ENCODE peak calls at places on chromosomes 4 and X, in eight cellular contexts. Z is OCI-LY7, S is GM23338, R is GM23248, C is PC-3, P is HCT116, H is SK-N-SH, I is neural progenitor cell. Y is an unnamed sample.

GRCh38 chrX:65407157-65407626 is 127.4 kb downstream of the LAS1L start:
- DNase-seq in I (peak; percentile 3), S (peak; percentile 27), R (peak; percentile 22), P (no peak), Z (no peak), C (no peak), H (no peak), Y (peak; percentile 9)

GRCh38 chr4:2263701-2264321 is 1.9 kb upstream of the MXD4 start:
- DNase-seq in S (no peak), C (no peak), I (peak; percentile 82), R (no peak), H (no peak), P (no peak), Z (peak; percentile 49), Y (no peak)

GRCh38 chr4:63921561-63921960 is 487.7 kb downstream of the TECRL start:
- DNase-seq in H (peak; percentile 3), Z (no peak), I (no peak), R (no peak), C (no peak), S (no peak), P (no peak), Y (no peak)

GRCh38 chrX:115561605-115562491 is 874 bp downstream of the PLS3 start:
- DNase-seq in Z (no peak), H (peak; percentile 77), P (no peak), R (peak; percentile 67), I (peak; percentile 82), S (peak; percentile 41), C (peak; percentile 38), Y (peak; percentile 80)

GRCh38 chr4:8516996-8517550 is 63.1 kb upstream of the GPR78 start:
- DNase-seq in Z (no peak), H (no peak), S (no peak), P (no peak), R (peak; percentile 51), I (no peak), C (no peak), Y (no peak)

GRCh38 chrX:110012818-110013484 is 10.0 kb downstream of the TMEM164 start:
- DNase-seq in R (no peak), H (no peak), S (no peak), P (no peak), C (peak; percentile 30), I (no peak), Z (no peak), Y (no peak)

GRCh38 chr4:10728016-10728415 is 43.4 kb upstream of the CLNK start:
- DNase-seq in P (no peak), Z (no peak), C (no peak), I (no peak), R (no peak), H (no peak), S (no peak), Y (no peak)

GRCh38 chr4:125315571-125316390 is 1.0 kb downstream of the FAT4 start:
- DNase-seq in P (no peak), I (peak; percentile 90), H (peak; percentile 69), C (peak; percentile 47), R (peak; percentile 81), S (peak; percentile 75), Z (no peak), Y (peak; percentile 79)

GRCh38 chr4:17781072-17781830 is at the start of gene FAM184B:
- DNase-seq in R (peak; percentile 42), S (peak; percentile 62), C (peak; percentile 17), I (peak; percentile 49), H (peak; percentile 63), P (no peak), Z (no peak), Y (peak; percentile 17)

GRCh38 chrX:14412686-14413085 is 116.7 kb upstream of the GLRA2 start:
- DNase-seq in H (no peak), P (no peak), I (no peak), S (no peak), R (peak; percentile 3), Z (no peak), C (no peak), Y (no peak)

GRCh38 chr4:84573738-84574720 is 8.9 kb upstream of the CDS1 start:
- DNase-seq in Z (no peak), I (no peak), H (no peak), S (no peak), C (peak; percentile 57), R (peak; percentile 54), P (no peak), Y (no peak)

GRCh38 chr4:128068927-128069326 is 7.8 kb downstream of the LARP1B start:
- DNase-seq in I (peak; percentile 21), C (peak; percentile 53), Z (peak; percentile 22), H (peak; percentile 24), P (peak; percentile 48), R (peak; percentile 35), S (peak; percentile 78), Y (no peak)

GRCh38 chr4:14465498-14465897 is 536.8 kb upstream of the CPEB2 start:
- DNase-seq in S (no peak), P (no peak), H (no peak), Z (no peak), C (no peak), R (no peak), I (no peak), Y (no peak)

GRCh38 chr4:26288308-26288982 is 32.4 kb upstream of the RBPJ start:
- DNase-seq in S (no peak), P (no peak), C (peak; percentile 59), Z (no peak), R (peak; percentile 84), I (no peak), H (no peak), Y (no peak)

GRCh38 chr4:126306152-126306869 is 991.6 kb downstream of the FAT4 start:
- DNase-seq in S (no peak), P (no peak), H (no peak), R (peak; percentile 9), I (no peak), C (no peak), Z (no peak), Y (no peak)

GRCh38 chrX:68725966-68726365 is 78.5 kb downstream of the STARD8 start:
- DNase-seq in H (no peak), I (no peak), S (no peak), C (no peak), Z (no peak), P (no peak), R (no peak), Y (no peak)

GRCh38 chr4:120736312-120736711 is 186.2 kb downstream of the PRDM5 start:
- DNase-seq in C (no peak), I (no peak), P (no peak), S (no peak), R (no peak), H (no peak), Z (no peak), Y (no peak)

GRCh38 chr4:124189545-124189944 is 523.0 kb downstream of the ANKRD50 start:
- DNase-seq in I (no peak), S (no peak), C (no peak), H (no peak), P (no peak), R (no peak), Z (no peak), Y (no peak)
- H2AFZ ChIP-seq in I (no peak overlapping the region), S (no peak overlapping the region), C (no peak overlapping the region), H (peak overlapping the region; percentile 24), P (no peak overlapping the region), R (no peak overlapping the region), Z (no peak overlapping the region), Y (no peak overlapping the region)

GRCh38 chrX:70289793-70290770 is at the start of the genes KIF4A and PDZD11:
- DNase-seq in P (peak; percentile 63), H (peak; percentile 92), C (peak; percentile 88), I (peak; percentile 88), Z (peak; percentile 84), R (peak; percentile 90), S (peak; percentile 78), Y (peak; percentile 89)
- TF ChIP-seq EZH2phosphoT487 in P (no peak), H (no peak), C (no peak), I (no peak), Z (no peak), R (no peak), S (no peak), Y (no peak)

GRCh38 chr4:116073051-116073450 is 959.6 kb upstream of the NDST4 start:
- DNase-seq in R (no peak), C (peak; percentile 16), P (no peak), I (no peak), H (no peak), Z (no peak), S (no peak), Y (no peak)

GRCh38 chr4:116066711-116067245 is 953.4 kb upstream of the NDST4 start:
- DNase-seq in R (no peak), P (no peak), H (no peak), S (peak; percentile 21), Z (no peak), I (no peak), C (no peak), Y (no peak)

GRCh38 chr4:116070283-116070682 is 956.9 kb upstream of the NDST4 start:
- DNase-seq in Z (no peak), S (no peak), I (no peak), C (peak; percentile 63), H (no peak), R (peak; percentile 4), P (no peak), Y (no peak)
- H2AFZ ChIP-seq in Z (no peak overlapping the region), S (no peak overlapping the region), I (no peak overlapping the region), C (no peak overlapping the region), H (no peak overlapping the region), R (no peak overlapping the region), P (no peak overlapping the region), Y (no peak overlapping the region)

GRCh38 chr4:147480502-147480890 is 401 bp upstream of the EDNRA start:
- DNase-seq in I (no peak), S (no peak), Z (no peak), R (no peak), H (no peak), P (no peak), C (no peak), Y (no peak)

GRCh38 chr4:147481577-147482109 is 746 bp downstream of the EDNRA start:
- DNase-seq in R (peak; percentile 44), H (no peak), I (peak; percentile 50), S (peak; percentile 60), Z (no peak), C (no peak), P (no peak), Y (peak; percentile 25)

GRCh38 chr4:147479376-147479775 is 1.5 kb upstream of the EDNRA start:
- DNase-seq in H (no peak), I (no peak), C (no peak), R (no peak), P (no peak), S (no peak), Z (no peak), Y (no peak)

GRCh38 chr4:147480891-147481576 is at the start of gene EDNRA:
- DNase-seq in C (peak; percentile 12), P (no peak), R (peak; percentile 79), H (peak; percentile 84), S (peak; percentile 69), I (peak; percentile 64), Z (no peak), Y (peak; percentile 54)

DNA sequence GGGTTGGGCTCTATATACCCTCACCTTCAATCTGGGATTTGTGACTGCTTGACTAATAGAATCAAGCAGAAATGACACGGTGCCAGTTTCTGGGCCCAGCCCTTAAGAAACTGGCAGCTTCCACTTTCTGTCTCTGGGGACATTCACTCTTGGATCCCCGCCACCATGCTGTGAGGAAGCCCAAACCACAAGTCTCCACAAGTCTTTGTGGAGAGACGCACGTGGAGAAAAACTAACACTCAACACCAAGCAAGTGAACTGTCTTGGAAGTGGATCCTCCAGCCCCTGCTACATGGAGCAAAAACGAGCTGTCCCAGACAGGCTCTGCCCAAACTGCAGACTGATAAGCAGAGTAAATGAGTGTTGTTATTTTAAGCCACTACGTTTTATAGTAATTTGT is 1.1 kb upstream of the EDNRA start:
- DNase-seq in S (no peak), H (no peak), R (peak; percentile 58), C (no peak), Z (no peak), P (no peak), I (no peak), Y (no peak)
- TF ChIP-seq EZH2phosphoT487 in S (no peak), H (no peak), R (no peak), C (no peak), Z (no peak), P (no peak), I (no peak), Y (no peak)

GRCh38 chrX:16786791-16787735 is 797 bp downstream of the TXLNG start:
- DNase-seq in P (no peak), Z (peak; percentile 40), I (peak; percentile 73), C (peak; percentile 35), R (peak; percentile 53), H (peak; percentile 68), S (peak; percentile 33), Y (peak; percentile 58)
- H2AFZ ChIP-seq in P (no peak overlapping the region), Z (no peak overlapping the region), I (no peak overlapping the region), C (no peak overlapping the region), R (peak overlapping the region; percentile 83), H (peak overlapping the region; percentile 56), S (no peak overlapping the region), Y (peak overlapping the region; percentile 40)